ENCODE peak calls at places on chromosome 9, in seven cellular contexts. One of them, this sample, is unnamed.

GRCh38 chr9:85016389-85016997 is 347.0 kb downstream of the NTRK2 start:
- DNase-seq in GM23338: no peak
- DNase-seq in tibial nerve: no peak
- DNase-seq in keratinocyte: no peak
- DNase-seq in Peyer's patch: no peak
- DNase-seq in PC-3: no peak
- DNase-seq in fibroblast of pulmonary artery: no peak
- DNase-seq in this sample: no peak

GRCh38 chr9:131411719-131412681 is 18.1 kb downstream of the PRRC2B start:
- DNase-seq in GM23338: no peak
- DNase-seq in tibial nerve: no peak
- DNase-seq in keratinocyte: no peak
- DNase-seq in Peyer's patch: no peak
- DNase-seq in PC-3: no peak
- DNase-seq in fibroblast of pulmonary artery: no peak
- DNase-seq in this sample: no peak

GRCh38 chr9:88476491-88477271 is 58.3 kb upstream of the NXNL2 start:
- DNase-seq in GM23338: no peak
- DNase-seq in tibial nerve: no peak
- DNase-seq in keratinocyte: no peak
- DNase-seq in Peyer's patch: no peak
- DNase-seq in PC-3: peak
- DNase-seq in fibroblast of pulmonary artery: no peak
- DNase-seq in this sample: peak

GRCh38 chr9:119044801-119045200 is 324.4 kb downstream of the BRINP1 start:
- DNase-seq in GM23338: no peak
- DNase-seq in tibial nerve: no peak
- DNase-seq in keratinocyte: no peak
- DNase-seq in Peyer's patch: no peak
- DNase-seq in PC-3: no peak
- DNase-seq in fibroblast of pulmonary artery: no peak
- DNase-seq in this sample: peak

GRCh38 chr9:90961375-90961774 is 159.8 kb downstream of the SYK start:
- DNase-seq in GM23338: no peak
- DNase-seq in tibial nerve: no peak
- DNase-seq in keratinocyte: no peak
- DNase-seq in Peyer's patch: no peak
- DNase-seq in PC-3: peak
- DNase-seq in fibroblast of pulmonary artery: no peak
- DNase-seq in this sample: peak

GRCh38 chr9:135224286-135224871 is 136.9 kb downstream of the OLFM1 start:
- DNase-seq in GM23338: no peak
- DNase-seq in tibial nerve: no peak
- DNase-seq in keratinocyte: no peak
- DNase-seq in Peyer's patch: no peak
- DNase-seq in PC-3: no peak
- DNase-seq in fibroblast of pulmonary artery: no peak
- DNase-seq in this sample: no peak

GRCh38 chr9:137683307-137683864 is 64.6 kb downstream of the EHMT1 start:
- DNase-seq in GM23338: no peak
- DNase-seq in tibial nerve: no peak
- DNase-seq in keratinocyte: no peak
- DNase-seq in Peyer's patch: no peak
- DNase-seq in PC-3: no peak
- DNase-seq in fibroblast of pulmonary artery: no peak
- DNase-seq in this sample: no peak

GRCh38 chr9:134961331-134962064 is 43.8 kb upstream of the FCN1 start:
- DNase-seq in GM23338: no peak
- DNase-seq in tibial nerve: no peak
- DNase-seq in keratinocyte: no peak
- DNase-seq in Peyer's patch: peak
- DNase-seq in PC-3: no peak
- DNase-seq in fibroblast of pulmonary artery: no peak
- DNase-seq in this sample: no peak

GRCh38 chr9:108473209-108474112 is 382.3 kb downstream of the ACTL7B start:
- DNase-seq in GM23338: no peak
- DNase-seq in tibial nerve: no peak
- DNase-seq in keratinocyte: no peak
- DNase-seq in Peyer's patch: no peak
- DNase-seq in PC-3: peak
- DNase-seq in fibroblast of pulmonary artery: peak
- DNase-seq in this sample: peak

GRCh38 chr9:134966697-134967546 is 49.2 kb upstream of the FCN1 start:
- DNase-seq in GM23338: no peak
- DNase-seq in tibial nerve: no peak
- DNase-seq in keratinocyte: no peak
- DNase-seq in Peyer's patch: peak
- DNase-seq in PC-3: no peak
- DNase-seq in fibroblast of pulmonary artery: no peak
- DNase-seq in this sample: no peak

GRCh38 chr9:37037137-37037743 is 3.2 kb upstream of the PAX5 start:
- DNase-seq in GM23338: peak
- DNase-seq in tibial nerve: no peak
- DNase-seq in keratinocyte: no peak
- DNase-seq in Peyer's patch: peak
- DNase-seq in PC-3: no peak
- DNase-seq in fibroblast of pulmonary artery: no peak
- DNase-seq in this sample: no peak

GRCh38 chr9:75709698-75710097 is 180.8 kb upstream of the PCSK5 start:
- DNase-seq in GM23338: no peak
- DNase-seq in tibial nerve: no peak
- DNase-seq in keratinocyte: no peak
- DNase-seq in Peyer's patch: no peak
- DNase-seq in PC-3: no peak
- DNase-seq in fibroblast of pulmonary artery: no peak
- DNase-seq in this sample: no peak

GRCh38 chr9:131271506-131271931 is 4.8 kb downstream of the FAM78A start:
- DNase-seq in GM23338: no peak
- DNase-seq in tibial nerve: no peak
- DNase-seq in keratinocyte: no peak
- DNase-seq in Peyer's patch: no peak
- DNase-seq in PC-3: no peak
- DNase-seq in fibroblast of pulmonary artery: no peak
- DNase-seq in this sample: no peak

GRCh38 chr9:133508046-133508445 is 16.7 kb downstream of the MYMK start:
- DNase-seq in GM23338: no peak
- DNase-seq in tibial nerve: no peak
- DNase-seq in keratinocyte: no peak
- DNase-seq in Peyer's patch: no peak
- DNase-seq in PC-3: no peak
- DNase-seq in fibroblast of pulmonary artery: no peak
- DNase-seq in this sample: no peak

DNA sequence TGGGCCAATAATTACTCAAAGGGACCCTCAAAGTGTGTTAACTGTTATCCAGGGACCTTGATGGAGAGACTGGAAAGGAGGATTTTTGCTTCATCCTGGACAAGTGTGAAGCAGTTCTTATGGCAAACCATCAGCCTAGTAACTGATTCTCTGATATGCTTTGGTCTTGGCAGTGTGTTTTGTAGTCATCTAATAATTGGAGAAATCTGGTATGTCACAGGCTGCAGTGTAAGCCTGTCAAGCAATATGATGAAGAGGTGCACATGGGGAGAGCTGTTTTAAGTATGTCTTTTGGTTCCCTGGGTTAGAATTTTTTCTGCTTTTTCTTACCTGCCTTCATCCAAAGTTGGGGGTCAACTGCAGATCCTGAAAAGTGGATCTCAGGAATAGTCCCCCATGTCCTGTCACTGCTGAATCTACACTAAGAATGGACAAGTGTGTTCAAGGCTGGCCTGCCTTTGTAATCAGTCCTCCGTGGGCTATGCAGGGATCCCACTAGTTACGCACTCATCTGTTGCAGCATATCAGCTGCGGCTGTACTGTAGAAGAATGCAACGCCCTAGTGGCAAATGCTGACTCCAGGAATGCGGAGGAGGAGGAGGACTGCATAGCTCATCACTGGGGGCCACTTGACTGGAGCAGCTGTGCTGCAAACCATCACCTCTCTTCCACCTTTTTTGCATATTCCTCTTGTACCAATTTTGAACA is 1.9 kb downstream of the SPTAN1 start:
- DNase-seq in GM23338: peak
- DNase-seq in tibial nerve: peak
- DNase-seq in keratinocyte: no peak
- DNase-seq in Peyer's patch: peak
- DNase-seq in PC-3: peak
- DNase-seq in fibroblast of pulmonary artery: peak
- DNase-seq in this sample: peak
- TF ChIP-seq CTCF in GM23338: peak
- TF ChIP-seq CTCF in tibial nerve: no peak
- TF ChIP-seq CTCF in keratinocyte: no peak
- TF ChIP-seq CTCF in Peyer's patch: no peak
- TF ChIP-seq CTCF in PC-3: no peak
- TF ChIP-seq CTCF in fibroblast of pulmonary artery: no peak
- TF ChIP-seq CTCF in this sample: peak

GRCh38 chr9:15133488-15133887 is 173.5 kb downstream of the TTC39B start:
- DNase-seq in GM23338: no peak
- DNase-seq in tibial nerve: no peak
- DNase-seq in keratinocyte: no peak
- DNase-seq in Peyer's patch: no peak
- DNase-seq in PC-3: no peak
- DNase-seq in fibroblast of pulmonary artery: no peak
- DNase-seq in this sample: no peak

GRCh38 chr9:15136646-15137045 is 170.4 kb downstream of the TTC39B start:
- DNase-seq in GM23338: peak
- DNase-seq in tibial nerve: no peak
- DNase-seq in keratinocyte: no peak
- DNase-seq in Peyer's patch: no peak
- DNase-seq in PC-3: peak
- DNase-seq in fibroblast of pulmonary artery: no peak
- DNase-seq in this sample: no peak

GRCh38 chr9:15137658-15138356 is 169.2 kb downstream of the TTC39B start:
- DNase-seq in GM23338: no peak
- DNase-seq in tibial nerve: no peak
- DNase-seq in keratinocyte: no peak
- DNase-seq in Peyer's patch: no peak
- DNase-seq in PC-3: no peak
- DNase-seq in fibroblast of pulmonary artery: no peak
- DNase-seq in this sample: no peak

GRCh38 chr9:15137089-15137488 is 169.9 kb downstream of the TTC39B start:
- DNase-seq in GM23338: no peak
- DNase-seq in tibial nerve: no peak
- DNase-seq in keratinocyte: no peak
- DNase-seq in Peyer's patch: no peak
- DNase-seq in PC-3: no peak
- DNase-seq in fibroblast of pulmonary artery: no peak
- DNase-seq in this sample: no peak

DNA sequence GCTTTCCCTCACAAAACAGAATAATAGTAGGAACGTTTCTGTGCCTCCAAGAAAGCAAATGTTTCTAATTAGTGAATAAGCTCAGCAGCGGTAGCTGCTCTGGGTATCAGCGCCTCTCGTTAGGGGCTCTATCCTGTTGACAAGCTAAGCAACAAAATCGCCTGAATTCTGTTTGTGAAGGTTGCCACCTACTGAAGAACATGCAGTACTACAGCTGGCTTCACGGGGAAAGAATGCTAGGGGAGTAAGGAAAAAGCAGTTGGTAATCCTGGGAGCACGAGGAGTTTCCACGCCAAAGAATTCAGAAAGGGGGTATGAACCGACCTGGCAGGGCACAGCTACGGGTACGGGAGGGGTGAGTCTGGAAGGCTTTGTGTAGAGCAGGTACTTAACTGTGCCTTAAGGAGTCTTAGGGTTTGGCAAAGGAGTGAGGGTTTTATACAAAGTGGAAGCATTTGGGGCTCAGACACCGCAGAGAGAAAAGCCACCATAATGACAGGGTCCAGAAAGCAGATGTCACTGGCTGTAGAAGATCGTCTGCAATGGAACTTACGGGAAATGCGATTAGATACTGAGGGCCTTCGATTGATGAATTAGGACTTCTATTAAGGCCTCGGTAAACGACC is 171.7 kb downstream of the TTC39B start:
- DNase-seq in GM23338: peak
- DNase-seq in tibial nerve: peak
- DNase-seq in keratinocyte: peak
- DNase-seq in Peyer's patch: peak
- DNase-seq in PC-3: peak
- DNase-seq in fibroblast of pulmonary artery: peak
- DNase-seq in this sample: peak
- H3K4me3 ChIP-seq in GM23338: no peak
- H3K4me3 ChIP-seq in tibial nerve: no peak
- H3K4me3 ChIP-seq in keratinocyte: no peak
- H3K4me3 ChIP-seq in Peyer's patch: no peak
- H3K4me3 ChIP-seq in PC-3: peak
- H3K4me3 ChIP-seq in fibroblast of pulmonary artery: peak
- H3K4me3 ChIP-seq in this sample: peak

GRCh38 chr9:126705767-126706697 is 92.3 kb downstream of the LMX1B start:
- DNase-seq in GM23338: peak
- DNase-seq in tibial nerve: peak
- DNase-seq in keratinocyte: no peak
- DNase-seq in Peyer's patch: peak
- DNase-seq in PC-3: peak
- DNase-seq in fibroblast of pulmonary artery: peak
- DNase-seq in this sample: peak
- TF ChIP-seq CTCF in GM23338: peak
- TF ChIP-seq CTCF in tibial nerve: peak
- TF ChIP-seq CTCF in keratinocyte: peak
- TF ChIP-seq CTCF in Peyer's patch: peak
- TF ChIP-seq CTCF in PC-3: peak
- TF ChIP-seq CTCF in fibroblast of pulmonary artery: peak
- TF ChIP-seq CTCF in this sample: peak

DNA sequence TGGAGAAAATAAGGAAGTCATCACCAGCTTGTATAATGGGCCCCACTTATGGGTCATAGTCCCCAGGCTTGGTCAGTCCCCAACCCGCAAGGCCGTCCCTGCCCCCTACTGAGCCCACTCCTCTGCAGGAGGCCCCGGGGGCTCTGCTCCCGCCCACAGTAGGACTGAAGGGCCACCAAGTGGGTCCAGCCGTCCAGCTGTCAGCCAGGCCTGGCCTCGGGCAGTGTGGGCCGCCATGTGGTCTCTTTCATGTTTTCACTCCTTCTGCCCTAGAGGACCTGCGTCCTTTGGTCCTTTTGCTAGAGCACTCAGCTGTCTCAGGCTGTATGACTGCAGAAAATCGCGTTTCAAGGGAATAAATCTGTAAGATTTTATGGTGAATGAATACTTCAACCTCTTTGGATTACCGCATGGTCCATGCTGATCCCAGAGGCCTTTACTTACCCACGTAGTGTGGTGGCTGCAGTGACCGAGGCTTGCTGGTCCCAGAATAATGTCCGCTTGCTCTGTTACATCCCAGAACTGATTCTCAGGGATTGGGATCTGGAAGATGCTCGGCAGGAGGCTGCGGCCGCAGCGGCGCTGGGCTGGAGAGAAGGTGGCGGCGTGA is 105.8 kb upstream of the FAM120A start:
- DNase-seq in GM23338: no peak
- DNase-seq in tibial nerve: no peak
- DNase-seq in keratinocyte: no peak
- DNase-seq in Peyer's patch: no peak
- DNase-seq in PC-3: no peak
- DNase-seq in fibroblast of pulmonary artery: no peak
- DNase-seq in this sample: no peak
- H3K4me3 ChIP-seq in GM23338: peak
- H3K4me3 ChIP-seq in tibial nerve: peak
- H3K4me3 ChIP-seq in keratinocyte: no peak
- H3K4me3 ChIP-seq in Peyer's patch: peak
- H3K4me3 ChIP-seq in PC-3: no peak
- H3K4me3 ChIP-seq in fibroblast of pulmonary artery: no peak
- H3K4me3 ChIP-seq in this sample: no peak

This sample was measured in AG10803.